ENCODE peak calls at places on chromosomes 1 and 21, in eight cellular contexts. F is GM23338, I is DND-41, Z is astrocyte, K is GM23248, T is fibroblast of lung, W is K562, E is GM12878. Y is an unnamed sample.

GRCh38 chr1:226978350-226979114 is 38.4 kb downstream of the COQ8A start:
- DNase-seq in I (no peak), F (no peak), T (no peak), W (no peak), K (no peak), Z (no peak), E (no peak), Y (no peak)

GRCh38 chr1:248611883-248612282 is 14.4 kb upstream of the OR2T10 start:
- DNase-seq in E (no peak), Z (no peak), W (no peak), I (no peak), K (no peak), T (no peak), F (no peak), Y (no peak)

GRCh38 chr1:27878787-27879335 is 6.5 kb downstream of the THEMIS2 start:
- DNase-seq in Z (no peak), I (no peak), K (no peak), T (no peak), W (no peak), F (no peak), E (no peak), Y (no peak)

GRCh38 chr1:162857850-162858249 is 3.1 kb downstream of the CCDC190 start:
- DNase-seq in T (peak; percentile 40), I (no peak), F (no peak), W (no peak), Z (peak; percentile 60), K (peak; percentile 61), E (no peak), Y (no peak)

GRCh38 chr1:209404577-209404976 is 178.9 kb upstream of the CAMK1G start:
- DNase-seq in F (no peak), E (no peak), Z (peak; percentile 57), I (no peak), W (no peak), T (no peak), K (no peak), Y (no peak)

GRCh38 chr1:202214089-202214843 is 20.7 kb downstream of the LGR6 start:
- DNase-seq in W (no peak), K (no peak), F (peak; percentile 72), E (no peak), Z (no peak), I (no peak), T (no peak), Y (no peak)

GRCh38 chr21:33168886-33169285 is 60.9 kb upstream of the IFNAR2 start:
- DNase-seq in W (no peak), E (no peak), K (no peak), Z (no peak), I (no peak), F (no peak), T (no peak), Y (no peak)

GRCh38 chr1:171251741-171252300 is 3.5 kb downstream of the FMO1 start:
- DNase-seq in W (peak; percentile 30), T (peak; percentile 51), Z (no peak), I (no peak), E (no peak), K (peak; percentile 47), F (peak; percentile 53), Y (no peak)

GRCh38 chr1:21318057-21318713 is 27.9 kb upstream of the ECE1 start:
- DNase-seq in I (no peak), W (no peak), K (no peak), Z (no peak), F (no peak), T (no peak), E (no peak), Y (no peak)

GRCh38 chr21:26140185-26140584 is 30.4 kb downstream of the APP start:
- DNase-seq in K (peak; percentile 89), F (no peak), I (no peak), Z (peak; percentile 98), T (peak; percentile 99), W (no peak), E (no peak), Y (no peak)

GRCh38 chr1:43545321-43545685 is 14.6 kb downstream of the PTPRF start:
- DNase-seq in Z (no peak), E (no peak), K (no peak), F (no peak), W (no peak), I (no peak), T (no peak), Y (no peak)
- TF ChIP-seq EZH2 in Z (no peak), E (no peak), K (no peak), F (no peak), W (no peak), I (no peak), T (no peak), Y (no peak)

DNA sequence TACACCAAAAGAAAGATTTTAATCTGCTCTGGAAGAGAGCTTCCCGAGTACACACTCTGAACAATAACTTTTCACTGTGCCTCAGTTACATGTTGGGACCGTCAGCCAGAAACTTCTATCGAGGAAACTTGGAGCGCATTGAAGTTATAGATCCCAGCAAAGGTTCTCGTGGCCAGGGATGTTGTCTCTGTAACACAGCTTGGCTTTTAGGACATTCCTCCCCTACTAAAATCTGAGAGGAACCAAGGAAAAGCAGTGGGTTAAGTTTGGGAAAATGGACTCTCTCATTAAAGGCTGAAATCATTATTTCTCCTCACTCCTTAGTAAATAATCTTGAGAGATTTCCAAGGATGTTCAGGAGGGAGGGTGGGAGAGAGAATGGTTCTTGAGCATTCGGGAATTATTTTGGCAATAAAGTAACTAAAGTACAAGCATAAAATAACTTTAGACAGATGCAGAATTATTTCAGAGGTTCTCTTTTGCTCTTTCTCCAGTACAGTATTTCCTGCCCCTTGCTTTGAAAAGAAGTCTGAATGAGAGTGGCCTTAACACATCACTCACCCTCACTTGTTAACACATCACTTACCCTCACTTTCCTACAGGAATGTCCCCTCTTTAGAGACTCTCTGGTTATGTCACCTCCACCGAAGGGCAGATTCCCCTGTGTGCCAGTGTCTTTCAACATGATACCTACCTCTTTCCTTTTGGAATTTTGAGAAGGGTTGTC is 1.8 kb upstream of the NFIA start:
- DNase-seq in I (no peak), T (no peak), E (no peak), K (no peak), W (no peak), F (peak; percentile 32), Z (no peak), Y (no peak)
- H3K4me2 ChIP-seq in I (no peak overlapping the region), T (peak overlapping the region; percentile 26), E (no peak overlapping the region), K (peak overlapping the region; percentile 85), W (peak overlapping the region; percentile 50), F (peak overlapping the region; percentile 79), Z (peak overlapping the region; percentile 94), Y (peak overlapping the region; percentile 61)

DNA sequence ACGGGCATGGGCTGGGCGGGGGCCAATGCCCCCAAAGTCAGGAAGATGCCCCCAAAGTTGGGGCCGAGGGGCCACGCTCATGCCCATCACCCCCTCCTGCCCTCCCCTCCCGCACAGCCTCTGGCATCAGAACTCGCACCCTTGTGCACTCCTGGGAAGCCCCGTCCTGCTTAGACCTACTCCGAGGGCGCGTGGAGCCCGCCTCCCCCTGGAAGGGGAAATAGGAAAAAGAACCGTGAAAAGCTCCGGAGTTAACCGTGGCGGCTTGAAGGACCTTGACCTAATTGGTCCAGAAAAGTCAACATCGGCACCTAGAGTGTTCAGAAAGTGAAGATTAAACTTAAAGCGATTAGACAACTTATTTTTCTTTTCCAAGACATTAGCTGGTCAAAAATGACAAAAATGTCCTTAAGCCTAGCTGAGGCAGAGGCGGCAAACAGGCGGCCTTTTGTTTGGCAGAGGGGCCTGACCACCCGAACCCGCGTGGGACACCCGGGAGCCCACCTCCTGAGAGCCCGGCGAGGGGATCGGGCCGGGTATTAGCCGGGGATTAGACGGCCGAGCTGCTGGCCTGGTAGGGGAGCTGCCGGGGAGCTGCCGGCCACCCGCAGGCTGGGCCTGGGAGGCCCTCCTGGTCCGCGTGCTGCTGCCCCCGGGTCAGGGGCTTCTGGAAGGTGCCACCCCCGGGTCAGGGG is 65.5 kb downstream of the PRDM16 start:
- DNase-seq in F (no peak), T (no peak), Z (no peak), I (no peak), W (no peak), E (no peak), K (no peak), Y (no peak)
- TF ChIP-seq EZH2 in F (no peak), T (no peak), Z (no peak), I (no peak), W (peak; percentile 34), E (no peak), K (no peak), Y (no peak)

GRCh38 chr1:15341634-15342375 is 67.9 kb upstream of the EFHD2 start:
- DNase-seq in Z (peak; percentile 61), E (no peak), W (no peak), F (no peak), I (no peak), K (peak; percentile 77), T (peak; percentile 74), Y (no peak)
- H3K4me2 ChIP-seq in Z (peak overlapping the region; percentile 68), E (peak overlapping the region; percentile 69), W (no peak overlapping the region), F (no peak overlapping the region), I (no peak overlapping the region), K (peak overlapping the region; percentile 64), T (no peak overlapping the region), Y (no peak overlapping the region)

GRCh38 chr1:205453466-205453865 is 2.4 kb downstream of the BLACAT1 start:
- DNase-seq in W (no peak), Z (no peak), K (no peak), I (no peak), F (no peak), E (no peak), T (no peak), Y (no peak)

GRCh38 chr1:205454903-205455335 is 926 bp downstream of the BLACAT1 start:
- DNase-seq in E (no peak), F (peak; percentile 73), K (no peak), T (no peak), I (no peak), Z (no peak), W (no peak), Y (peak; percentile 66)

GRCh38 chr1:205456383-205456867 is 580 bp upstream of the BLACAT1 start:
- DNase-seq in Z (no peak), W (no peak), T (no peak), K (no peak), I (no peak), F (peak; percentile 75), E (no peak), Y (no peak)

GRCh38 chr1:205456868-205457724 is 1.3 kb upstream of the BLACAT1 start:
- DNase-seq in K (no peak), W (peak; percentile 53), E (no peak), F (peak; percentile 90), T (no peak), Z (no peak), I (no peak), Y (no peak)

GRCh38 chr1:205455581-205456382 is at the start of gene BLACAT1:
- DNase-seq in Z (no peak), T (no peak), F (peak; percentile 72), E (no peak), W (no peak), K (no peak), I (no peak), Y (no peak)
- TF ChIP-seq EZH2 in Z (peak; percentile 62), T (peak; percentile 75), F (no peak), E (peak; percentile 92), W (no peak), K (peak; percentile 77), I (no peak), Y (no peak)